ENCODE peak calls at places on chromosome 14, in nine cellular contexts. A, M, L, G, O, F, H, U and S are unnamed samples.

GRCh38 chr14:98138666-98139065 is 1133.3 kb downstream of the BCL11B start:
- DNase-seq in A (no peak), M (peak), L (no peak), G (no peak), O (peak), F (no peak), H (peak), U (no peak), S (no peak)

GRCh38 chr14:21964180-21964579 is 290.6 kb upstream of the OR4E1 start:
- DNase-seq in A (no peak), M (no peak), L (no peak), G (no peak), O (no peak), F (no peak), H (no peak), U (no peak), S (no peak)

GRCh38 chr14:95098984-95099599 is 58.2 kb downstream of the DICER1 start:
- DNase-seq in A (peak), M (peak), L (no peak), G (peak), O (peak), F (peak), H (peak), U (peak), S (peak)

GRCh38 chr14:69945347-69945746 is 66.1 kb downstream of the SMOC1 start:
- DNase-seq in A (no peak), M (no peak), L (no peak), G (no peak), O (no peak), F (no peak), H (no peak), U (no peak), S (no peak)

GRCh38 chr14:100651999-100652508 is 64.8 kb upstream of the BEGAIN start:
- DNase-seq in A (no peak), M (no peak), L (no peak), G (peak), O (no peak), F (peak), H (no peak), U (no peak), S (no peak)

GRCh38 chr14:36555998-36556743 is 26.2 kb downstream of the NKX2-8 start:
- DNase-seq in A (no peak), M (no peak), L (no peak), G (no peak), O (no peak), F (no peak), H (no peak), U (no peak), S (no peak)

GRCh38 chr14:91350813-91351507 is 66.7 kb downstream of the CCDC88C start:
- DNase-seq in A (no peak), M (no peak), L (no peak), G (no peak), O (no peak), F (no peak), H (no peak), U (no peak), S (no peak)

GRCh38 chr14:101276309-101277091 is 284.8 kb upstream of the DIO3 start:
- DNase-seq in A (no peak), M (no peak), L (no peak), G (no peak), O (no peak), F (no peak), H (no peak), U (no peak), S (no peak)

GRCh38 chr14:74569826-74570591 is 42.0 kb downstream of the LTBP2 start:
- DNase-seq in A (no peak), M (no peak), L (no peak), G (no peak), O (no peak), F (peak), H (peak), U (peak), S (no peak)

GRCh38 chr14:49858383-49858782 is 5.8 kb upstream of the NEMF start:
- DNase-seq in A (no peak), M (no peak), L (no peak), G (no peak), O (no peak), F (no peak), H (no peak), U (no peak), S (no peak)

GRCh38 chr14:67331368-67332125 is 28.1 kb downstream of the ATP6V1D start:
- DNase-seq in A (no peak), M (no peak), L (no peak), G (no peak), O (no peak), F (peak), H (no peak), U (no peak), S (peak)

GRCh38 chr14:95431199-95432145 is 85.0 kb downstream of the SYNE3 start:
- DNase-seq in A (no peak), M (peak), L (no peak), G (no peak), O (peak), F (peak), H (peak), U (no peak), S (no peak)

GRCh38 chr14:103576371-103577024 is 13.7 kb downstream of the COA8 start:
- DNase-seq in A (peak), M (peak), L (peak), G (no peak), O (peak), F (peak), H (peak), U (peak), S (peak)

GRCh38 chr14:73714656-73715081 is 485 bp upstream of the PNMA1 start:
- DNase-seq in A (no peak), M (no peak), L (no peak), G (no peak), O (no peak), F (no peak), H (no peak), U (no peak), S (no peak)

GRCh38 chr14:76320486-76320885 is 55.5 kb upstream of the ESRRB start:
- DNase-seq in A (no peak), M (no peak), L (no peak), G (no peak), O (no peak), F (no peak), H (no peak), U (no peak), S (no peak)

GRCh38 chr14:77140937-77141591 is 527 bp downstream of the ZDHHC22 start:
- DNase-seq in A (no peak), M (peak), L (no peak), G (no peak), O (peak), F (peak), H (no peak), U (no peak), S (no peak)

GRCh38 chr14:58828298-58828697 is 190.5 kb downstream of the DACT1 start:
- DNase-seq in A (no peak), M (no peak), L (no peak), G (no peak), O (no peak), F (no peak), H (no peak), U (no peak), S (no peak)

GRCh38 chr14:58829594-58829993 is 191.8 kb downstream of the DACT1 start:
- DNase-seq in A (no peak), M (peak), L (no peak), G (no peak), O (no peak), F (peak), H (peak), U (no peak), S (no peak)

GRCh38 chr14:58824796-58825195 is 187.0 kb downstream of the DACT1 start:
- DNase-seq in A (no peak), M (no peak), L (no peak), G (no peak), O (no peak), F (no peak), H (no peak), U (no peak), S (no peak)

GRCh38 chr14:58824106-58824505 is 186.3 kb downstream of the DACT1 start:
- DNase-seq in A (no peak), M (no peak), L (no peak), G (no peak), O (no peak), F (no peak), H (no peak), U (no peak), S (no peak)

DNA sequence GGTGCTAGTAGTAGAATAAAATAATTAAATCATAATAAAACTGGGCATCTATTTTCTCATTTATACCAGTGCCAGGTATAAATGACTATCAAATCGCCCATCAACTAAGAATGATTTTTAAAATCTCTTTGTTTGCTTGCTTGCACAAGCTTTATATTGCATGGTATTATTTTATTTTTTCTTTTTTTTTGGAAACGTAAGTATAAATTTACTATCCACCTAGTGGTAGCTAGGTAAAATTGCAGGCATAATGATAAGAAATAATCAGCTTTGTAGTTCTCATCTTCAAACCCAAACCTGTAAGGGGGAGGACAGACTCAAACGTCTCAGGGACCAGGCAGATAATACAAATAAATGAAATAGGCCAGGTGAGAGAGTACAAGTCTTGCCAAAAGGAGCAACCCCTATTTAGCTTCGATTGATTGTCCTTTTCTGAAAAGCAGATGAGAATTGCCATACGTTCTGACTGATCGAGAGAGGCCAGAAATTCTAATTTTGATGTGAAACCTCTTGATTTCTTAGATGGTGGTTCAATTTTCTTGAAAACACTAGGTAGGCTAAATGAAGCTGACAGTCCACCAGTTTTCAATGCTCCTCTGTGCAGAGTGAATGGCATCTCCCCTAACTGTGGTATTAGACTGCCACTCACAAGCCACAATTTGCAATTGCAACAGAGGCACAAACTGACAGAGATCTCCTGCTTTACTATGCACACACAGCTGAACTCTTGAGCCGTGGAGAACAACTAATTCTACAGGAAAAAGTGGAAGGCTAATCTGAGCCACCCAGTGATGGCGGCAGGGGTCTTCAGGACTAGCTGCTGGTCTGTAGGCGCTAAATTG is 189.3 kb downstream of the DACT1 start:
- DNase-seq in A (no peak), M (no peak), L (no peak), G (no peak), O (no peak), F (no peak), H (no peak), U (no peak), S (no peak)
- TF ChIP-seq CTCF in A (no peak), M (peak), L (peak), G (peak), O (peak), F (peak), H (peak), U (peak), S (peak)

DNA sequence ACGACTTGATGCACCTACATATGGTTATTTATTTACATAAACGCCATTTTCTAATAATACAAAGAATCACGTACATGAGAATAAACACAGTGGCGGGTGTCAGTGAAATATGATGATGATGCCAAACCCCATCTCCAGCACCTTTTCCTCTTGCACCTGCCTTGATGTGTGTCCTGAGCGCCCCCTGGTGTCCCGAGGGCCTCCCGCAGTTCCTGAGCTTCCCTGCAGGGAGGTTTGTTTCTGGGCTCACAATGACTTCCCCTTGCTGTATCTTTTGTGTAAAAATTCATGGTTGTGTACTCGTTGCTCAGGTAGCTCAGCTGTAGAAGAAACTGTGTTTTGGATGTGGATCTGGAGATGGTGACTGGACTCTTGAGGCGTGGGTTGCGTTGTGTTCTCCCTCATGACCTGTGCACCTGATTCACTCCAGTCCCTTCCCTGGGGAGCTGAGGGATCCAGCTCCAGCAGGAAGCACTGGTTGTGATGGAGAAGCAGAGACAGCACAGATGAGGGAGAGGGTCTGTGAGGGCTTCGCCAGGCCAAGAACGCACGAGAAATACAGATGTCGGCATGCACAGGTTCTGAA is 1037.8 kb downstream of the TMEM121 start:
- DNase-seq in A (no peak), M (peak), L (no peak), G (no peak), O (peak), F (no peak), H (peak), U (no peak), S (no peak)
- TF ChIP-seq CTCF in A (peak), M (no peak), L (peak), G (no peak), O (peak), F (peak), H (peak), U (no peak), S (no peak)

GRCh38 chr14:45838597-45838996 is 585.6 kb upstream of the MIS18BP1 start:
- DNase-seq in A (no peak), M (no peak), L (no peak), G (no peak), O (peak), F (peak), H (peak), U (no peak), S (no peak)
- TF ChIP-seq CTCF in A (no peak), M (no peak), L (peak), G (no peak), O (peak), F (no peak), H (no peak), U (no peak), S (no peak)

DNA sequence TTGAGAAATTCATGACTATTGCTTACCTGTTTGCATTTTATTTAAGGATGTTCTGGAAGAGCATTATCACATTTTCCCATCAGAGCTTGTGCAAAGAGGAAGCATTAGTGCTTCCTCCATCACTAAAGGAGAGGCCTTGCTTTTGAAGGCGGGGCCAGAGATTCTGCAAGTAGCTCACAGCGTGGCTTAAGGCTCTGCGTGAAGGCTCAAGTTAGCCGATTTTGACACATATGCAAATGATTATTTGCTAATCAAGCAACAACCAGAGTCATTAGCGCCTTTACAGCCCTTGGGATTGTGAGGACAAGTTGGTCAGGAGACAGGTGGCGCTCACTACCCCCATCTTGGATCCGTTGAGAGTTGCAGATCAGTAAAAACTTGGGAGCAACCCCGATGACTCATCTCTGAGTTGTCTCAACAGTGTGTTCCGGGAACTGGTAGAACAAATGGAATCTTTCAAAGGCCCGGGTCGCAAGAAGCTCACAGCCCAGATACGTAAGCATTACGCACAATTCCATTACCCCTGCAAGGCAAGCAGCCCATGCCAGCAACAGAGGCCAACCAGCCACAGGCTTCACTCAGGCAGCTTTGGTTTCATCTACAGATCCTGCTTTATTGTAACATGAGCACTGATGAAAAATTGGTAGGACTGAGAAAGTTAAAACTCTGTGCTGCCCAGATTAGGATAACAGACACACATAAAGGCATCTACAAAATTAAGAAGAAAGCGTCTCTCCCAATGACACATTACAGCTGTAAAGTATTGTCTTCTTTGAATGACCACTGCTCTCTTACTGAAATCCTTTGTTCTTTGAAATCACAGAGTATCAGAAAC is 34.9 kb upstream of the SPTSSA start:
- DNase-seq in A (peak), M (peak), L (no peak), G (peak), O (peak), F (peak), H (peak), U (peak), S (peak)
- TF ChIP-seq CTCF in A (no peak), M (peak), L (no peak), G (peak), O (peak), F (peak), H (no peak), U (peak), S (peak)

GRCh38 chr14:23093993-23094665 is 807 bp downstream of the ACIN1 start:
- DNase-seq in A (no peak), M (no peak), L (peak), G (no peak), O (no peak), F (peak), H (no peak), U (no peak), S (no peak)
- TF ChIP-seq CTCF in A (no peak), M (peak), L (peak), G (peak), O (peak), F (peak), H (no peak), U (no peak), S (peak)

GRCh38 chr14:105022276-105022670 is 1.4 kb upstream of the CDCA4 start:
- DNase-seq in A (no peak), M (no peak), L (no peak), G (no peak), O (no peak), F (no peak), H (no peak), U (no peak), S (no peak)
- TF ChIP-seq CTCF in A (no peak), M (no peak), L (no peak), G (no peak), O (no peak), F (no peak), H (no peak), U (no peak), S (no peak)